ENCODE peak calls at places on chromosomes 6 and 20, in ten cellular contexts. B is esophagus muscularis mucosa, O is mesenchymal stem cell, D is foreskin keratinocyte, R is heart left ventricle, N is BE2C, K is H9, S is neural progenitor cell, M is K562, W is body of pancreas. A is an unnamed sample.

GRCh38 chr6:134766497-134766896 is 183.4 kb downstream of the ALDH8A1 start:
- DNase-seq in B (no peak), O (no peak), D (no peak), R (no peak), N (no peak), K (no peak), S (no peak), M (no peak), W (no peak), A (no peak)

GRCh38 chr6:116229287-116229913 is 24.5 kb downstream of the TSPYL4 start:
- DNase-seq in B (peak; percentile 94), O (peak; percentile 71), D (no peak), R (peak; percentile 88), N (peak; percentile 97), K (peak; percentile 97), S (peak; percentile 92), M (peak; percentile 37), W (peak; percentile 63), A (peak; percentile 81)

GRCh38 chr20:30376767-30377658 is 880.5 kb upstream of the DEFB115 start:
- DNase-seq in B (peak; percentile 96), O (peak; percentile 76), D (peak; percentile 61), R (peak; percentile 89), N (peak; percentile 88), K (peak; percentile 40), S (no peak), M (peak; percentile 82), W (peak; percentile 90), A (peak; percentile 79)

GRCh38 chr6:31572041-31572911 is at the start of gene LTA:
- DNase-seq in B (no peak), O (no peak), D (no peak), R (no peak), N (no peak), K (no peak), S (no peak), M (no peak), W (no peak), A (no peak)

GRCh38 chr6:38264605-38265004 is 375.1 kb downstream of the BTBD9 start:
- DNase-seq in B (no peak), O (peak; percentile 35), D (no peak), R (no peak), N (no peak), K (peak; percentile 36), S (peak; percentile 60), M (no peak), W (no peak), A (no peak)

GRCh38 chr6:31540640-31541039 is 1.2 kb downstream of the DDX39B start:
- DNase-seq in B (no peak), O (no peak), D (no peak), R (no peak), N (no peak), K (no peak), S (no peak), M (no peak), W (no peak), A (no peak)

GRCh38 chr6:169990095-169991030 is 238.9 kb downstream of the ERMARD start:
- DNase-seq in B (no peak), O (no peak), D (no peak), R (no peak), N (no peak), K (no peak), S (no peak), M (no peak), W (peak; percentile 70), A (no peak)

GRCh38 chr6:40912158-40912946 is 126.7 kb downstream of the UNC5CL start:
- DNase-seq in B (no peak), O (peak; percentile 17), D (peak; percentile 59), R (peak; percentile 46), N (peak; percentile 82), K (peak; percentile 74), S (peak; percentile 51), M (peak; percentile 72), W (peak; percentile 85), A (peak; percentile 66)

GRCh38 chr20:39960522-39961420 is 728.3 kb downstream of the MAFB start:
- DNase-seq in B (no peak), O (no peak), D (no peak), R (no peak), N (peak; percentile 7), K (peak; percentile 47), S (no peak), M (no peak), W (peak; percentile 4), A (peak; percentile 80)

DNA sequence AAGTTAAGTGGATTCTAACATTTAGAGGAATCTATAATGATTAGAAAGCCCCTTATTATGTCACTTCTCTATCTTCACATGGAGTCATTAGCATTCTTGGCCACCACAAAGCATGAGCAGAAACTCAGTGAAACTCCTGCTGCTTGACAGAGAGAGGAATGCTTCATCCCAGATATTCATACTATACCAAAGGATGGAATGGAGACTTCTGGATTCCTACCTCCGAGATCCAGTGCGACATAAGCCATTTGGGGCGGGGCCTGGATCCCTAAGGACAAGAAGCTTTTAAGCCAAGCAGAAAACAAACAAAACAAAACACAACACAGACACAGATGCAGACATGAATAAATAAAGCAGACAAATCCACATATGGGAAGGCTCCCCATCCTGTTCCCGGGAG is 727.4 kb downstream of the MAFB start:
- DNase-seq in B (no peak), O (no peak), D (no peak), R (no peak), N (no peak), K (no peak), S (no peak), M (no peak), W (no peak), A (no peak)
- H3K4me1 ChIP-seq in B (peaks cover 12% of the 10 kb centered on the region), O (no peaks in the 10 kb centered on the region), D (no peaks in the 10 kb centered on the region), R (no peaks in the 10 kb centered on the region), N (no peaks in the 10 kb centered on the region), K (peaks cover 13% of the 10 kb centered on the region), S (peaks cover 15% of the 10 kb centered on the region), M (no peaks in the 10 kb centered on the region), W (peaks cover 11% of the 10 kb centered on the region), A (peaks cover 33% of the 10 kb centered on the region)

DNA sequence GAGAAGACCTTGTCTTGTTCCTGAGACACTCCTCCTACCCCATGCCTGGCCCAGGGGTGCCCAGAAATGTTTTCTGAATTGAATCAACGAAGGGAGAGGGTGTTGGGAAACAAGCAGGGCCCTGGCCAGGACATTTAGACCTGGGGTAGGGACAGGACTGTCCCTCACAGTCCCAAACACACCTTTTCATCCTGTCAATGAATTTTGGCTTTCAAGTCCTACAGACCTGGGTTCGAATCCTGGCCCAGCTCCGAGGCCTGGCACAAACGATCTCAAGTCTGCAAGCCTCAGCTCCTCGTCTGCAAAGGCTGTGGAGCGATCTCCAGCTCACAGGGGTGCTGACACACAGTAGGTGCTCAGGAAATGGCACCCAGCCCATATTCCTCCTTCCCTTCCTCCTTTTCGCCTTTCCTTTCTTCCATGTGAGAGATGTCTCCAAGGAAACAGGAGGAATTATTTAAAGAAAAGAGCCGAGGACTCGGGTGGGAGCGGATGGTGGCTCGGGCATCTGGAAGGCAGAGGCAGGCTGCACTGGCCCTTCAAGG is 7.3 kb upstream of the DLGAP4 start:
- DNase-seq in B (no peak), O (no peak), D (no peak), R (no peak), N (no peak), K (no peak), S (no peak), M (no peak), W (no peak), A (peak; percentile 23)
- H3K27me3 ChIP-seq in B (no peaks in the 10 kb centered on the region), O (peaks cover 86% of the 10 kb centered on the region), D (peaks cover 46% of the 10 kb centered on the region), R (peaks cover 50% of the 10 kb centered on the region), N (no peaks in the 10 kb centered on the region), K (no peaks in the 10 kb centered on the region), S (peaks cover 33% of the 10 kb centered on the region), M (peaks cover 7% of the 10 kb centered on the region), W (no peaks in the 10 kb centered on the region), A (peaks cover 60% of the 10 kb centered on the region)

GRCh38 chr20:48774696-48775095 is 53.1 kb downstream of the PREX1 start:
- DNase-seq in B (no peak), O (no peak), D (no peak), R (no peak), N (no peak), K (no peak), S (no peak), M (no peak), W (no peak), A (no peak)

GRCh38 chr20:48777005-48777404 is 50.8 kb downstream of the PREX1 start:
- DNase-seq in B (no peak), O (no peak), D (no peak), R (no peak), N (no peak), K (no peak), S (no peak), M (no peak), W (peak; percentile 53), A (no peak)

GRCh38 chr20:48773837-48774418 is 53.9 kb downstream of the PREX1 start:
- DNase-seq in B (no peak), O (peak; percentile 11), D (no peak), R (no peak), N (no peak), K (no peak), S (no peak), M (no peak), W (peak; percentile 75), A (no peak)

GRCh38 chr20:48777821-48778220 is 50.0 kb downstream of the PREX1 start:
- DNase-seq in B (no peak), O (no peak), D (no peak), R (no peak), N (no peak), K (no peak), S (no peak), M (no peak), W (no peak), A (no peak)

DNA sequence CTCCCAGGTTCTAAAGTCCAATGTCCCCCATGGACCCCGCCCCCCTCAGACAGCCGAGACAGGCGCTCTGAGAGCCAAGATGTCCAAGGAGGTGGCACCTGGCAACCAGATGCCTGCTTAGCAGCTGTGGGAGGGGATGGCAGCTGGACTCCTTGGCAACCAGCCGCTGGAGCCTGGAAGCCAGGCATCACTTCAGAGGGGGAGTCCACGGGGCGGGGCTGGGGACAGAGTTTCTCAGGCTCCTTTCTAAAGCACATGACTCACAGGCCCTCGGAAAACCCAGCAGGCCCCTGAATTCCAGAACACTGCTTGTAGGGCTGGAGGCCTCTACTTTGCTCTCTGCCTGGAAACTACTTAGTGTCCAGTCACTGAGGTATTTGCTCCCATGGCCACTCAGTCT is 51.5 kb downstream of the PREX1 start:
- DNase-seq in B (no peak), O (peak; percentile 47), D (no peak), R (no peak), N (peak; percentile 72), K (no peak), S (no peak), M (no peak), W (no peak), A (no peak)
- H3K4me1 ChIP-seq in B (no peaks in the 10 kb centered on the region), O (peaks cover 14% of the 10 kb centered on the region), D (no peaks in the 10 kb centered on the region), R (no peaks in the 10 kb centered on the region), N (no peaks in the 10 kb centered on the region), K (no peaks in the 10 kb centered on the region), S (no peaks in the 10 kb centered on the region), M (peaks cover 8% of the 10 kb centered on the region), W (no peaks in the 10 kb centered on the region), A (no peaks in the 10 kb centered on the region)

GRCh38 chr6:110359554-110359953 is 1.4 kb upstream of the METTL24 start:
- DNase-seq in B (no peak), O (no peak), D (no peak), R (no peak), N (no peak), K (no peak), S (no peak), M (no peak), W (no peak), A (no peak)

GRCh38 chr6:110357298-110357695 is 852 bp downstream of the METTL24 start:
- DNase-seq in B (no peak), O (no peak), D (no peak), R (no peak), N (no peak), K (no peak), S (no peak), M (no peak), W (no peak), A (no peak)

GRCh38 chr6:110357696-110358535 is at the start of gene METTL24:
- DNase-seq in B (peak; percentile 81), O (peak; percentile 31), D (no peak), R (no peak), N (peak; percentile 33), K (peak; percentile 62), S (peak; percentile 70), M (no peak), W (peak; percentile 51), A (no peak)

GRCh38 chr6:110356778-110357177 is 1.4 kb downstream of the METTL24 start:
- DNase-seq in B (no peak), O (no peak), D (no peak), R (no peak), N (no peak), K (peak; percentile 39), S (no peak), M (no peak), W (no peak), A (no peak)

GRCh38 chr6:110358536-110359148 is 493 bp upstream of the METTL24 start:
- DNase-seq in B (peak; percentile 80), O (no peak), D (no peak), R (no peak), N (no peak), K (no peak), S (no peak), M (no peak), W (no peak), A (no peak)
- H3K27me3 ChIP-seq in B (no peaks in the 10 kb centered on the region), O (peaks cover 62% of the 10 kb centered on the region), D (peaks cover 94% of the 10 kb centered on the region), R (peaks cover 44% of the 10 kb centered on the region), N (peaks cover 9% of the 10 kb centered on the region), K (peaks cover 16% of the 10 kb centered on the region), S (peaks cover 24% of the 10 kb centered on the region), M (peaks cover 26% of the 10 kb centered on the region), W (no peaks in the 10 kb centered on the region), A (no peaks in the 10 kb centered on the region)